ENCODE peak calls at places on chromosomes 11 and 22, in eight cellular contexts. V, J, K, Q, X, I, M and C are unnamed samples.

GRCh38 chr11:8631395-8632110 is 37.5 kb upstream of the STK33 start:
- DNase-seq in V (peak; percentile 57), J (no peak), K (no peak), Q (peak; percentile 87), X (no peak), I (peak; percentile 81), M (no peak), C (peak; percentile 77)

GRCh38 chr11:73139476-73140198 is 2.5 kb downstream of the FCHSD2 start:
- DNase-seq in V (no peak), J (no peak), K (no peak), Q (peak; percentile 37), X (no peak), I (peak; percentile 40), M (no peak), C (no peak)

GRCh38 chr11:107576497-107577086 is 11.1 kb upstream of the ALKBH8 start:
- DNase-seq in V (peak; percentile 65), J (peak; percentile 60), K (peak; percentile 80), Q (peak; percentile 65), X (no peak), I (peak; percentile 78), M (no peak), C (no peak)

GRCh38 chr11:47480762-47481161 is 31.8 kb upstream of the RAPSN start:
- DNase-seq in V (no peak), J (no peak), K (no peak), Q (no peak), X (no peak), I (no peak), M (no peak), C (no peak)

GRCh38 chr11:47137476-47137875 is 39.2 kb downstream of the ARFGAP2 start:
- DNase-seq in V (no peak), J (no peak), K (peak; percentile 13), Q (no peak), X (no peak), I (no peak), M (no peak), C (no peak)

GRCh38 chr22:45067731-45068130 is 57.9 kb upstream of the PHF21B start:
- DNase-seq in V (no peak), J (no peak), K (no peak), Q (no peak), X (no peak), I (no peak), M (no peak), C (no peak)

GRCh38 chr11:7596975-7597391 is 76.3 kb downstream of the CYB5R2 start:
- DNase-seq in V (no peak), J (no peak), K (no peak), Q (no peak), X (no peak), I (no peak), M (no peak), C (no peak)

GRCh38 chr22:41446057-41446501 is 522 bp downstream of the TOB2 start:
- DNase-seq in V (peak; percentile 55), J (peak; percentile 60), K (peak; percentile 67), Q (no peak), X (peak; percentile 67), I (peak; percentile 54), M (no peak), C (no peak)

GRCh38 chr22:46147471-46148267 is 2.7 kb upstream of the PPARA start:
- DNase-seq in V (peak; percentile 53), J (no peak), K (peak; percentile 39), Q (no peak), X (peak; percentile 56), I (no peak), M (no peak), C (no peak)

GRCh38 chr11:9219572-9219971 is 45.6 kb downstream of the DENND5A start:
- DNase-seq in V (no peak), J (no peak), K (peak; percentile 8), Q (peak; percentile 67), X (no peak), I (peak; percentile 85), M (no peak), C (peak; percentile 48)

GRCh38 chr22:35777335-35777975 is 59.8 kb downstream of the APOL5 start:
- DNase-seq in V (no peak), J (no peak), K (no peak), Q (peak; percentile 78), X (no peak), I (peak; percentile 89), M (no peak), C (peak; percentile 58)

GRCh38 chr22:39814899-39815298 is 78.7 kb downstream of the ENTHD1 start:
- DNase-seq in V (no peak), J (no peak), K (no peak), Q (peak; percentile 53), X (no peak), I (peak; percentile 16), M (no peak), C (no peak)

GRCh38 chr11:28488336-28488735 is 380.1 kb downstream of the METTL15 start:
- DNase-seq in V (no peak), J (no peak), K (no peak), Q (no peak), X (no peak), I (no peak), M (no peak), C (no peak)

DNA sequence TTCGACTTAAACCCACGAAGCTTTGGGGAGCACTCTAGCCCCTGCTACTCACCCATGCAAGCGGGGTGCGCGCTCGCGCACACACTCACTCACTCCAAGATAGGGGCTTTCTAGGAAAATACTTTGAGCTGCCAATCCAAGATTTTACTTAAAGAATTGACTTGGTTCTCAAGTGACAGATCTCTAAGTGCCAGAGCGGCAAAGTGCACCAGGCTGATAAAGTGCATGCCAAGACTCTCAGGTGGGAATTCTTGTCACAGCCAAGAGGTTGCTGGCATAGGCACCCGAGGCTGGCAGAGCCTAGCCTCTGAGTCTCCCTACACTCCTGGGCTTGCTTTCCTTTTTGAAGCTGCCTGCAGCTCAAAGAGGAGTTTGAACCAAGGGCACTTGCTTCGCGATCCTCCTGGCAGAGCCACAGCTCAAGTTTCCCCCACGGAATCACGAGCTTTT is 2.6 kb upstream of the ADM start:
- DNase-seq in V (no peak), J (peak; percentile 49), K (peak; percentile 64), Q (no peak), X (no peak), I (no peak), M (no peak), C (no peak)
- H3K27me3 ChIP-seq in V (peaks cover 3% of the 10 kb centered on the region), J (no peaks in the 10 kb centered on the region), K (peaks cover 56% of the 10 kb centered on the region), Q (no peaks in the 10 kb centered on the region), X (no peaks in the 10 kb centered on the region), I (no peaks in the 10 kb centered on the region), M (no peaks in the 10 kb centered on the region), C (no peaks in the 10 kb centered on the region)

GRCh38 chr11:16905375-16905774 is 108.8 kb downstream of the PLEKHA7 start:
- DNase-seq in V (no peak), J (no peak), K (no peak), Q (no peak), X (no peak), I (no peak), M (no peak), C (no peak)

GRCh38 chr11:16898274-16898985 is 115.8 kb downstream of the PLEKHA7 start:
- DNase-seq in V (no peak), J (no peak), K (no peak), Q (no peak), X (no peak), I (no peak), M (no peak), C (no peak)

GRCh38 chr11:16902182-16902581 is 112.0 kb downstream of the PLEKHA7 start:
- DNase-seq in V (no peak), J (no peak), K (no peak), Q (no peak), X (no peak), I (no peak), M (peak; percentile 48), C (no peak)

GRCh38 chr11:16899708-16900107 is 114.5 kb downstream of the PLEKHA7 start:
- DNase-seq in V (no peak), J (no peak), K (no peak), Q (no peak), X (no peak), I (no peak), M (no peak), C (no peak)

GRCh38 chr11:16902979-16903378 is 111.2 kb downstream of the PLEKHA7 start:
- DNase-seq in V (no peak), J (no peak), K (no peak), Q (no peak), X (no peak), I (no peak), M (no peak), C (no peak)
- H3K27ac ChIP-seq in V (peak overlapping the region; percentile 25), J (no peak overlapping the region), K (no peak overlapping the region), Q (no peak overlapping the region), X (no peak overlapping the region), I (no peak overlapping the region), M (no peak overlapping the region), C (no peak overlapping the region)

GRCh38 chr11:69295079-69295994 is 1.4 kb downstream of the MYEOV start:
- DNase-seq in V (no peak), J (no peak), K (no peak), Q (no peak), X (no peak), I (no peak), M (no peak), C (no peak)
- H3K4me3 ChIP-seq in V (no peak overlapping the region), J (no peak overlapping the region), K (no peak overlapping the region), Q (no peak overlapping the region), X (no peak overlapping the region), I (no peak overlapping the region), M (peak overlapping the region; percentile 97), C (no peak overlapping the region)

DNA sequence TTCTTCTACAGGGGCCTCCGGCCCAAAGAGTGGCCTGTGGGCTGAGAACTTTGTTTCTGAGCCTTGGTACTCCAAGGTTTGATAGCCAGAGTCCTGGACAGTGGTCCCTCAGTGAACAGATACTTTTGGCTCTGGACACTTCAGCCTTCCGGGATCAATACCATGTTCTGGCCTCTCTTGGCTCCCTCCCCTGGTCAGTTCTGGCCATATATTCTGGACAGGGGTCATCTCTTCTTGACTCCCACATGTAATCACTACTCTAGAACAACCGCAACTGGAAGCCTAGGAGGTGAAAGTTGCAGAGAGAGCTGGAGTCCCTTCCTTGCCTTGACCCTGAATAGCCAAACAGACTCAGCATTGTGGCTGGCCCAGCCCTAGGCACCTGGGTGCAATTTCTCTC is 2.3 kb downstream of the RTN4RL2 start:
- DNase-seq in V (no peak), J (no peak), K (no peak), Q (no peak), X (no peak), I (no peak), M (no peak), C (no peak)
- H3K27me3 ChIP-seq in V (peaks cover 78% of the 10 kb centered on the region), J (no peaks in the 10 kb centered on the region), K (peaks cover 96% of the 10 kb centered on the region), Q (peaks cover 14% of the 10 kb centered on the region), X (peaks cover 6% of the 10 kb centered on the region), I (peaks cover 10% of the 10 kb centered on the region), M (no peaks in the 10 kb centered on the region), C (peaks cover 35% of the 10 kb centered on the region)

DNA sequence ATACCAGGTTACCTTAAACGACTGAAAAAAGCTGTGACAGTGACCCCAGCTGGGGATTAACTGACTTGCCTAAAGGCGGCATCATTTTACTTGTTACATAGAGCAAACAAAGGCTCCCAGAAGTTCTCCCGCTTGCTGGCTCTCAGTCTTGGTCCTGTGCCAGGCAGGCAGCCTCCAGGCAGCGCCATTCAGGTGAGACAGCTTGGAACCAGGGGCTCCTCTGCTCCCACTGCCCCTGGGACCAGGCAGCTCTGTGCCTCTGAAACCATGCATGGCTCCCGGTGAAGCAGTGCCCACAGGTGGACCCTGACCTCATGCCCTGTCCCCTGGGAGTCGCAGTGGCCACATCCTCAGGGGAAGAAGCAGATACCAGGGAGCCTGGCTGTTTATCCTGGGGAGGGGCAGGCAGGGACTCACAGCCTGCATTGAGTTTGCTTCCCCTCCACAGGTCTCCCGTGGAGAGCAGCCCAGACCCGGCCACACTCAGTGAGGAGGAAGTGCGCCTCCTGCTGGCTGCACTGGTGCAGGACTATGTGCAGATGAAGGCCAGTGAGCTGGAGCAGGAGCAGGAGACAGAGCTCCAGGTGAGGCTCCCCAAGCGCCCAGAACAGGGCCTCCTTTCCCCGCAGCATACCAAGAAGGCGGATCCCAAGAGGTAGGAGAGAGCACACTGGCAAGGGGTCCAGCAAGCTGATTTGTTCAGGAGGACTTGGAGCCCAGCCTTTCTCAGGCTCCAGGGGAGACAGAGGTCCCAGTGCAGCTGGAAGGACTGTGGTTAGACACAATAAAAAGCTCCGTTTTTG is 15.6 kb upstream of the CYP2R1 start:
- DNase-seq in V (peak; percentile 79), J (peak; percentile 90), K (peak; percentile 94), Q (peak; percentile 53), X (peak; percentile 42), I (peak; percentile 69), M (no peak), C (no peak)
- H3K27ac ChIP-seq in V (no peak overlapping the region), J (no peak overlapping the region), K (no peak overlapping the region), Q (no peak overlapping the region), X (no peak overlapping the region), I (no peak overlapping the region), M (no peak overlapping the region), C (no peak overlapping the region)